ENCODE peak calls at places on chromosomes 6 and 20, in four cellular contexts. One of them, this sample, is unnamed.

GRCh38 chr6:10521104-10521808 is at the start of gene GCNT2:
- DNase-seq in GDM1: no peak
- DNase-seq in mammary epithelial cell: no peak
- DNase-seq in stimulated activated CD8-positive, alpha-beta memory T cell treated with anti-CD3 and anti-CD28 coated beads, Interleukin-4, amount 100 ng/mL, for 4 hours: no peak
- DNase-seq in this sample: peak; percentile 28

GRCh38 chr6:7621761-7622160 is 31.8 kb downstream of the SNRNP48 start:
- DNase-seq in mammary epithelial cell: no peak
- DNase-seq in stimulated activated CD8-positive, alpha-beta memory T cell treated with anti-CD3 and anti-CD28 coated beads, Interleukin-4, amount 100 ng/mL, for 4 hours: no peak
- DNase-seq in GDM1: no peak
- DNase-seq in this sample: no peak

GRCh38 chr20:2865630-2866029 is 7.7 kb upstream of the PTPRA start:
- DNase-seq in mammary epithelial cell: no peak
- DNase-seq in GDM1: peak; percentile 39
- DNase-seq in stimulated activated CD8-positive, alpha-beta memory T cell treated with anti-CD3 and anti-CD28 coated beads, Interleukin-4, amount 100 ng/mL, for 4 hours: peak; percentile 41
- DNase-seq in this sample: no peak

GRCh38 chr6:105120570-105120969 is 59.2 kb downstream of the POPDC3 start:
- DNase-seq in stimulated activated CD8-positive, alpha-beta memory T cell treated with anti-CD3 and anti-CD28 coated beads, Interleukin-4, amount 100 ng/mL, for 4 hours: no peak
- DNase-seq in GDM1: no peak
- DNase-seq in mammary epithelial cell: no peak
- DNase-seq in this sample: no peak

GRCh38 chr6:123338394-123338793 is 298.4 kb downstream of the TRDN start:
- DNase-seq in GDM1: no peak
- DNase-seq in mammary epithelial cell: no peak
- DNase-seq in stimulated activated CD8-positive, alpha-beta memory T cell treated with anti-CD3 and anti-CD28 coated beads, Interleukin-4, amount 100 ng/mL, for 4 hours: no peak
- DNase-seq in this sample: no peak

GRCh38 chr6:99885051-99885450 is 109.0 kb downstream of the MCHR2 start:
- DNase-seq in mammary epithelial cell: no peak
- DNase-seq in GDM1: no peak
- DNase-seq in stimulated activated CD8-positive, alpha-beta memory T cell treated with anti-CD3 and anti-CD28 coated beads, Interleukin-4, amount 100 ng/mL, for 4 hours: no peak
- DNase-seq in this sample: no peak

GRCh38 chr6:26197736-26198625 is 110.8 kb downstream of the HFE start:
- DNase-seq in mammary epithelial cell: peak; percentile 45
- DNase-seq in stimulated activated CD8-positive, alpha-beta memory T cell treated with anti-CD3 and anti-CD28 coated beads, Interleukin-4, amount 100 ng/mL, for 4 hours: no peak
- DNase-seq in GDM1: peak; percentile 18
- DNase-seq in this sample: peak; percentile 24

GRCh38 chr6:3748208-3748701 is 3.3 kb downstream of the PXDC1 start:
- DNase-seq in stimulated activated CD8-positive, alpha-beta memory T cell treated with anti-CD3 and anti-CD28 coated beads, Interleukin-4, amount 100 ng/mL, for 4 hours: no peak
- DNase-seq in GDM1: peak; percentile 44
- DNase-seq in mammary epithelial cell: peak; percentile 65
- DNase-seq in this sample: peak; percentile 75

GRCh38 chr6:37636112-37636511 is 61.6 kb downstream of the MDGA1 start:
- DNase-seq in GDM1: no peak
- DNase-seq in mammary epithelial cell: no peak
- DNase-seq in stimulated activated CD8-positive, alpha-beta memory T cell treated with anti-CD3 and anti-CD28 coated beads, Interleukin-4, amount 100 ng/mL, for 4 hours: no peak
- DNase-seq in this sample: no peak

GRCh38 chr20:64137598-64138031 is 26.6 kb upstream of the MYT1 start:
- DNase-seq in mammary epithelial cell: no peak
- DNase-seq in GDM1: no peak
- DNase-seq in stimulated activated CD8-positive, alpha-beta memory T cell treated with anti-CD3 and anti-CD28 coated beads, Interleukin-4, amount 100 ng/mL, for 4 hours: no peak
- DNase-seq in this sample: no peak

GRCh38 chr6:150076196-150076893 is 7.4 kb upstream of the ULBP3 start:
- DNase-seq in stimulated activated CD8-positive, alpha-beta memory T cell treated with anti-CD3 and anti-CD28 coated beads, Interleukin-4, amount 100 ng/mL, for 4 hours: no peak
- DNase-seq in mammary epithelial cell: no peak
- DNase-seq in GDM1: no peak
- DNase-seq in this sample: no peak

GRCh38 chr6:20906938-20907337 is 372.7 kb downstream of the CDKAL1 start:
- DNase-seq in GDM1: no peak
- DNase-seq in stimulated activated CD8-positive, alpha-beta memory T cell treated with anti-CD3 and anti-CD28 coated beads, Interleukin-4, amount 100 ng/mL, for 4 hours: no peak
- DNase-seq in mammary epithelial cell: peak; percentile 76
- DNase-seq in this sample: no peak

GRCh38 chr20:53294804-53295203 is 298.8 kb downstream of the ZNF217 start:
- DNase-seq in GDM1: no peak
- DNase-seq in mammary epithelial cell: no peak
- DNase-seq in stimulated activated CD8-positive, alpha-beta memory T cell treated with anti-CD3 and anti-CD28 coated beads, Interleukin-4, amount 100 ng/mL, for 4 hours: no peak
- DNase-seq in this sample: no peak

GRCh38 chr20:33673411-33674293 is 576 bp downstream of the NECAB3 start:
- DNase-seq in mammary epithelial cell: no peak
- DNase-seq in GDM1: no peak
- DNase-seq in stimulated activated CD8-positive, alpha-beta memory T cell treated with anti-CD3 and anti-CD28 coated beads, Interleukin-4, amount 100 ng/mL, for 4 hours: no peak
- DNase-seq in this sample: no peak

GRCh38 chr6:73695619-73696421 is at the start of gene CD109:
- DNase-seq in mammary epithelial cell: peak; percentile 94
- DNase-seq in stimulated activated CD8-positive, alpha-beta memory T cell treated with anti-CD3 and anti-CD28 coated beads, Interleukin-4, amount 100 ng/mL, for 4 hours: peak; percentile 31
- DNase-seq in GDM1: peak; percentile 22
- DNase-seq in this sample: peak; percentile 80

GRCh38 chr6:55617272-55617671 is 38.3 kb upstream of the HMGCLL1 start:
- DNase-seq in stimulated activated CD8-positive, alpha-beta memory T cell treated with anti-CD3 and anti-CD28 coated beads, Interleukin-4, amount 100 ng/mL, for 4 hours: no peak
- DNase-seq in GDM1: no peak
- DNase-seq in mammary epithelial cell: peak; percentile 44
- DNase-seq in this sample: peak; percentile 71

GRCh38 chr6:22556298-22556697 is 13.1 kb upstream of the HDGFL1 start:
- DNase-seq in mammary epithelial cell: no peak
- DNase-seq in stimulated activated CD8-positive, alpha-beta memory T cell treated with anti-CD3 and anti-CD28 coated beads, Interleukin-4, amount 100 ng/mL, for 4 hours: no peak
- DNase-seq in GDM1: no peak
- DNase-seq in this sample: no peak

GRCh38 chr20:15449061-15449460 is 1111.6 kb upstream of the FLRT3 start:
- DNase-seq in stimulated activated CD8-positive, alpha-beta memory T cell treated with anti-CD3 and anti-CD28 coated beads, Interleukin-4, amount 100 ng/mL, for 4 hours: no peak
- DNase-seq in GDM1: no peak
- DNase-seq in mammary epithelial cell: no peak
- DNase-seq in this sample: no peak

GRCh38 chr6:149248688-149249369 is 68.7 kb upstream of the TAB2 start:
- DNase-seq in GDM1: no peak
- DNase-seq in mammary epithelial cell: peak; percentile 27
- DNase-seq in stimulated activated CD8-positive, alpha-beta memory T cell treated with anti-CD3 and anti-CD28 coated beads, Interleukin-4, amount 100 ng/mL, for 4 hours: no peak
- DNase-seq in this sample: no peak

GRCh38 chr6:152298055-152298647 is 339.0 kb downstream of the SYNE1 start:
- DNase-seq in stimulated activated CD8-positive, alpha-beta memory T cell treated with anti-CD3 and anti-CD28 coated beads, Interleukin-4, amount 100 ng/mL, for 4 hours: no peak
- DNase-seq in GDM1: no peak
- DNase-seq in mammary epithelial cell: no peak
- DNase-seq in this sample: no peak

GRCh38 chr6:129893513-129894098 is 32.5 kb upstream of the TMEM244 start:
- DNase-seq in stimulated activated CD8-positive, alpha-beta memory T cell treated with anti-CD3 and anti-CD28 coated beads, Interleukin-4, amount 100 ng/mL, for 4 hours: no peak
- DNase-seq in GDM1: no peak
- DNase-seq in mammary epithelial cell: peak; percentile 15
- DNase-seq in this sample: no peak

GRCh38 chr6:151948007-151948745 is 140.7 kb downstream of the ESR1 start:
- DNase-seq in mammary epithelial cell: no peak
- DNase-seq in GDM1: peak; percentile 38
- DNase-seq in stimulated activated CD8-positive, alpha-beta memory T cell treated with anti-CD3 and anti-CD28 coated beads, Interleukin-4, amount 100 ng/mL, for 4 hours: no peak
- DNase-seq in this sample: no peak

GRCh38 chr6:30939473-30939872 is 1.3 kb upstream of the MUCL3 start:
- DNase-seq in mammary epithelial cell: no peak
- DNase-seq in stimulated activated CD8-positive, alpha-beta memory T cell treated with anti-CD3 and anti-CD28 coated beads, Interleukin-4, amount 100 ng/mL, for 4 hours: no peak
- DNase-seq in GDM1: no peak
- DNase-seq in this sample: no peak

GRCh38 chr6:134979142-134979541 is 29.2 kb upstream of the ALDH8A1 start:
- DNase-seq in stimulated activated CD8-positive, alpha-beta memory T cell treated with anti-CD3 and anti-CD28 coated beads, Interleukin-4, amount 100 ng/mL, for 4 hours: no peak
- DNase-seq in GDM1: no peak
- DNase-seq in mammary epithelial cell: no peak
- DNase-seq in this sample: no peak

GRCh38 chr20:32019563-32020463 is 9.6 kb downstream of the CCM2L start:
- DNase-seq in mammary epithelial cell: no peak
- DNase-seq in GDM1: no peak
- DNase-seq in stimulated activated CD8-positive, alpha-beta memory T cell treated with anti-CD3 and anti-CD28 coated beads, Interleukin-4, amount 100 ng/mL, for 4 hours: no peak
- DNase-seq in this sample: no peak

GRCh38 chr6:148509152-148509571 is 166.5 kb downstream of the SASH1 start:
- DNase-seq in mammary epithelial cell: no peak
- DNase-seq in GDM1: no peak
- DNase-seq in stimulated activated CD8-positive, alpha-beta memory T cell treated with anti-CD3 and anti-CD28 coated beads, Interleukin-4, amount 100 ng/mL, for 4 hours: no peak
- DNase-seq in this sample: no peak

GRCh38 chr6:28597217-28597835 is 71.6 kb downstream of the GPX5 start:
- DNase-seq in GDM1: peak; percentile 3
- DNase-seq in stimulated activated CD8-positive, alpha-beta memory T cell treated with anti-CD3 and anti-CD28 coated beads, Interleukin-4, amount 100 ng/mL, for 4 hours: no peak
- DNase-seq in mammary epithelial cell: peak; percentile 79
- DNase-seq in this sample: no peak

GRCh38 chr6:117270960-117271507 is 5.7 kb downstream of the VGLL2 start:
- DNase-seq in mammary epithelial cell: no peak
- DNase-seq in GDM1: no peak
- DNase-seq in stimulated activated CD8-positive, alpha-beta memory T cell treated with anti-CD3 and anti-CD28 coated beads, Interleukin-4, amount 100 ng/mL, for 4 hours: no peak
- DNase-seq in this sample: no peak

GRCh38 chr6:143549630-143550268 is 38.2 kb upstream of the FUCA2 start:
- DNase-seq in stimulated activated CD8-positive, alpha-beta memory T cell treated with anti-CD3 and anti-CD28 coated beads, Interleukin-4, amount 100 ng/mL, for 4 hours: no peak
- DNase-seq in mammary epithelial cell: peak; percentile 93
- DNase-seq in GDM1: no peak
- DNase-seq in this sample: no peak

GRCh38 chr6:28880894-28881780 is 42.6 kb downstream of the TRIM27 start:
- DNase-seq in stimulated activated CD8-positive, alpha-beta memory T cell treated with anti-CD3 and anti-CD28 coated beads, Interleukin-4, amount 100 ng/mL, for 4 hours: peak; percentile 47
- DNase-seq in GDM1: peak; percentile 67
- DNase-seq in mammary epithelial cell: peak; percentile 58
- DNase-seq in this sample: peak; percentile 80

GRCh38 chr6:110534731-110535164 is 58.3 kb upstream of the SLC22A16 start:
- DNase-seq in GDM1: no peak
- DNase-seq in stimulated activated CD8-positive, alpha-beta memory T cell treated with anti-CD3 and anti-CD28 coated beads, Interleukin-4, amount 100 ng/mL, for 4 hours: no peak
- DNase-seq in mammary epithelial cell: peak; percentile 80
- DNase-seq in this sample: no peak

GRCh38 chr6:3841711-3842565 is 7.2 kb upstream of the FAM50B start:
- DNase-seq in stimulated activated CD8-positive, alpha-beta memory T cell treated with anti-CD3 and anti-CD28 coated beads, Interleukin-4, amount 100 ng/mL, for 4 hours: no peak
- DNase-seq in mammary epithelial cell: peak; percentile 65
- DNase-seq in GDM1: no peak
- DNase-seq in this sample: no peak

GRCh38 chr6:17318435-17319165 is 37.4 kb downstream of the RBM24 start:
- DNase-seq in mammary epithelial cell: no peak
- DNase-seq in GDM1: no peak
- DNase-seq in stimulated activated CD8-positive, alpha-beta memory T cell treated with anti-CD3 and anti-CD28 coated beads, Interleukin-4, amount 100 ng/mL, for 4 hours: no peak
- DNase-seq in this sample: no peak

GRCh38 chr6:166460473-166461437 is 78.0 kb upstream of the MPC1 start:
- DNase-seq in mammary epithelial cell: peak; percentile 8
- DNase-seq in stimulated activated CD8-positive, alpha-beta memory T cell treated with anti-CD3 and anti-CD28 coated beads, Interleukin-4, amount 100 ng/mL, for 4 hours: no peak
- DNase-seq in GDM1: no peak
- DNase-seq in this sample: peak; percentile 39

GRCh38 chr6:155275808-155276480 is 12.1 kb downstream of the CLDN20 start:
- DNase-seq in mammary epithelial cell: no peak
- DNase-seq in GDM1: no peak
- DNase-seq in stimulated activated CD8-positive, alpha-beta memory T cell treated with anti-CD3 and anti-CD28 coated beads, Interleukin-4, amount 100 ng/mL, for 4 hours: no peak
- DNase-seq in this sample: no peak

GRCh38 chr20:59143326-59143725 is 20.3 kb upstream of the ZNF831 start:
- DNase-seq in stimulated activated CD8-positive, alpha-beta memory T cell treated with anti-CD3 and anti-CD28 coated beads, Interleukin-4, amount 100 ng/mL, for 4 hours: no peak
- DNase-seq in mammary epithelial cell: no peak
- DNase-seq in GDM1: no peak
- DNase-seq in this sample: no peak

GRCh38 chr6:140284871-140285270 is 910.4 kb upstream of the CITED2 start:
- DNase-seq in stimulated activated CD8-positive, alpha-beta memory T cell treated with anti-CD3 and anti-CD28 coated beads, Interleukin-4, amount 100 ng/mL, for 4 hours: no peak
- DNase-seq in GDM1: no peak
- DNase-seq in mammary epithelial cell: no peak
- DNase-seq in this sample: no peak